ENCODE peak calls at places on chromosomes 16 and 17, in seven cellular contexts. One of them, this sample, is unnamed.
A peak's percentile ranks its signal among the peaks of the same experiment; 100 is the strongest.

GRCh38 chr17:43759836-43760235 is 1.2 kb upstream of the SOST start:
- DNase-seq in activated CD4-positive, alpha-beta T cell treated with anti-CD3 and anti-CD28 coated beads for 36 hours: no peak
- DNase-seq in thoracic aorta: no peak
- DNase-seq in renal cortical epithelial cell: no peak
- DNase-seq in hippocampal formation: no peak
- DNase-seq in EH: no peak
- DNase-seq in activated naive CD8-positive, alpha-beta T cell treated with anti-CD3 and anti-CD28 coated beads for 36 hours: no peak
- DNase-seq in this sample: no peak

GRCh38 chr17:39165178-39165843 is 650 bp downstream of the ARL5C start:
- DNase-seq in hippocampal formation: no peak
- DNase-seq in renal cortical epithelial cell: no peak
- DNase-seq in activated CD4-positive, alpha-beta T cell treated with anti-CD3 and anti-CD28 coated beads for 36 hours: no peak
- DNase-seq in EH: no peak
- DNase-seq in thoracic aorta: no peak
- DNase-seq in activated naive CD8-positive, alpha-beta T cell treated with anti-CD3 and anti-CD28 coated beads for 36 hours: no peak
- DNase-seq in this sample: no peak

GRCh38 chr17:42517516-42517915 is 18.5 kb upstream of the NAGLU start:
- DNase-seq in EH: peak; percentile 98
- DNase-seq in thoracic aorta: peak; percentile 64
- DNase-seq in activated naive CD8-positive, alpha-beta T cell treated with anti-CD3 and anti-CD28 coated beads for 36 hours: peak; percentile 72
- DNase-seq in renal cortical epithelial cell: peak; percentile 70
- DNase-seq in hippocampal formation: peak; percentile 19
- DNase-seq in activated CD4-positive, alpha-beta T cell treated with anti-CD3 and anti-CD28 coated beads for 36 hours: peak; percentile 89
- DNase-seq in this sample: peak; percentile 90

GRCh38 chr17:57380055-57380356 is 123.7 kb downstream of the MSI2 start:
- DNase-seq in renal cortical epithelial cell: no peak
- DNase-seq in activated naive CD8-positive, alpha-beta T cell treated with anti-CD3 and anti-CD28 coated beads for 36 hours: no peak
- DNase-seq in activated CD4-positive, alpha-beta T cell treated with anti-CD3 and anti-CD28 coated beads for 36 hours: no peak
- DNase-seq in hippocampal formation: no peak
- DNase-seq in EH: no peak
- DNase-seq in thoracic aorta: no peak
- DNase-seq in this sample: no peak

GRCh38 chr16:54334208-54334607 is 47.6 kb upstream of the IRX3 start:
- DNase-seq in hippocampal formation: no peak
- DNase-seq in activated naive CD8-positive, alpha-beta T cell treated with anti-CD3 and anti-CD28 coated beads for 36 hours: no peak
- DNase-seq in activated CD4-positive, alpha-beta T cell treated with anti-CD3 and anti-CD28 coated beads for 36 hours: no peak
- DNase-seq in EH: no peak
- DNase-seq in renal cortical epithelial cell: no peak
- DNase-seq in thoracic aorta: no peak
- DNase-seq in this sample: no peak

GRCh38 chr17:6583411-6583810 is 27.1 kb upstream of the PITPNM3 start:
- DNase-seq in EH: no peak
- DNase-seq in hippocampal formation: no peak
- DNase-seq in activated naive CD8-positive, alpha-beta T cell treated with anti-CD3 and anti-CD28 coated beads for 36 hours: no peak
- DNase-seq in thoracic aorta: no peak
- DNase-seq in renal cortical epithelial cell: no peak
- DNase-seq in activated CD4-positive, alpha-beta T cell treated with anti-CD3 and anti-CD28 coated beads for 36 hours: no peak
- DNase-seq in this sample: no peak

GRCh38 chr17:9037741-9038140 is 16.4 kb downstream of the NTN1 start:
- DNase-seq in activated naive CD8-positive, alpha-beta T cell treated with anti-CD3 and anti-CD28 coated beads for 36 hours: no peak
- DNase-seq in hippocampal formation: no peak
- DNase-seq in EH: no peak
- DNase-seq in activated CD4-positive, alpha-beta T cell treated with anti-CD3 and anti-CD28 coated beads for 36 hours: no peak
- DNase-seq in thoracic aorta: no peak
- DNase-seq in renal cortical epithelial cell: no peak
- DNase-seq in this sample: no peak

GRCh38 chr16:88437367-88437964 is 15.6 kb upstream of the ZFPM1 start:
- DNase-seq in activated naive CD8-positive, alpha-beta T cell treated with anti-CD3 and anti-CD28 coated beads for 36 hours: peak; percentile 69
- DNase-seq in activated CD4-positive, alpha-beta T cell treated with anti-CD3 and anti-CD28 coated beads for 36 hours: peak; percentile 83
- DNase-seq in thoracic aorta: no peak
- DNase-seq in EH: peak; percentile 34
- DNase-seq in hippocampal formation: peak; percentile 7
- DNase-seq in renal cortical epithelial cell: no peak
- DNase-seq in this sample: no peak

GRCh38 chr16:85027968-85028637 is 508 bp downstream of the KIAA0513 start:
- DNase-seq in thoracic aorta: no peak
- DNase-seq in hippocampal formation: no peak
- DNase-seq in activated CD4-positive, alpha-beta T cell treated with anti-CD3 and anti-CD28 coated beads for 36 hours: peak; percentile 56
- DNase-seq in activated naive CD8-positive, alpha-beta T cell treated with anti-CD3 and anti-CD28 coated beads for 36 hours: peak; percentile 10
- DNase-seq in EH: peak; percentile 12
- DNase-seq in renal cortical epithelial cell: no peak
- DNase-seq in this sample: no peak

GRCh38 chr17:9805769-9806168 is 14.4 kb upstream of the DHRS7C start:
- DNase-seq in activated CD4-positive, alpha-beta T cell treated with anti-CD3 and anti-CD28 coated beads for 36 hours: no peak
- DNase-seq in renal cortical epithelial cell: no peak
- DNase-seq in hippocampal formation: no peak
- DNase-seq in thoracic aorta: no peak
- DNase-seq in activated naive CD8-positive, alpha-beta T cell treated with anti-CD3 and anti-CD28 coated beads for 36 hours: no peak
- DNase-seq in EH: no peak
- DNase-seq in this sample: no peak

GRCh38 chr16:67150833-67151396 is at the start of gene B3GNT9:
- DNase-seq in activated CD4-positive, alpha-beta T cell treated with anti-CD3 and anti-CD28 coated beads for 36 hours: peak; percentile 64
- DNase-seq in EH: peak; percentile 79
- DNase-seq in thoracic aorta: no peak
- DNase-seq in renal cortical epithelial cell: no peak
- DNase-seq in hippocampal formation: peak; percentile 70
- DNase-seq in activated naive CD8-positive, alpha-beta T cell treated with anti-CD3 and anti-CD28 coated beads for 36 hours: no peak
- DNase-seq in this sample: peak; percentile 81

GRCh38 chr17:74466111-74466784 is at the start of gene CD300A:
- DNase-seq in renal cortical epithelial cell: no peak
- DNase-seq in thoracic aorta: no peak
- DNase-seq in activated naive CD8-positive, alpha-beta T cell treated with anti-CD3 and anti-CD28 coated beads for 36 hours: no peak
- DNase-seq in activated CD4-positive, alpha-beta T cell treated with anti-CD3 and anti-CD28 coated beads for 36 hours: peak; percentile 41
- DNase-seq in EH: no peak
- DNase-seq in hippocampal formation: peak; percentile 18
- DNase-seq in this sample: no peak

GRCh38 chr16:2016407-2016922 is 3.1 kb upstream of the NPW start:
- DNase-seq in EH: no peak
- DNase-seq in activated naive CD8-positive, alpha-beta T cell treated with anti-CD3 and anti-CD28 coated beads for 36 hours: no peak
- DNase-seq in renal cortical epithelial cell: no peak
- DNase-seq in activated CD4-positive, alpha-beta T cell treated with anti-CD3 and anti-CD28 coated beads for 36 hours: peak; percentile 48
- DNase-seq in thoracic aorta: no peak
- DNase-seq in hippocampal formation: no peak
- DNase-seq in this sample: no peak

GRCh38 chr17:41589301-41589700 is 2.6 kb upstream of the KRT14 start:
- DNase-seq in activated naive CD8-positive, alpha-beta T cell treated with anti-CD3 and anti-CD28 coated beads for 36 hours: no peak
- DNase-seq in activated CD4-positive, alpha-beta T cell treated with anti-CD3 and anti-CD28 coated beads for 36 hours: no peak
- DNase-seq in EH: no peak
- DNase-seq in hippocampal formation: no peak
- DNase-seq in thoracic aorta: no peak
- DNase-seq in renal cortical epithelial cell: no peak
- DNase-seq in this sample: no peak

GRCh38 chr17:7586673-7587419 is 3.0 kb downstream of the SOX15 start:
- DNase-seq in EH: no peak
- DNase-seq in hippocampal formation: no peak
- DNase-seq in renal cortical epithelial cell: peak; percentile 23
- DNase-seq in activated CD4-positive, alpha-beta T cell treated with anti-CD3 and anti-CD28 coated beads for 36 hours: no peak
- DNase-seq in thoracic aorta: no peak
- DNase-seq in activated naive CD8-positive, alpha-beta T cell treated with anti-CD3 and anti-CD28 coated beads for 36 hours: no peak
- DNase-seq in this sample: peak; percentile 80